ENCODE peak calls at places on chromosome 1, in four cellular contexts. W is cardiac fibroblast, U is fibroblast of the aortic adventitia, E is AG10803. H is an unnamed sample.

GRCh38 chr1:183915634-183916510 is 111.0 kb downstream of the RGL1 start:
- DNase-seq in W (peak; percentile 96), U (peak; percentile 99), E (peak; percentile 98), H (peak; percentile 99)

GRCh38 chr1:13675222-13675621 is 24.8 kb upstream of the PRDM2 start:
- DNase-seq in W (no peak), U (peak; percentile 43), E (peak; percentile 98), H (peak; percentile 46)

GRCh38 chr1:111961773-111962565 is 27.5 kb downstream of the KCND3 start:
- DNase-seq in W (no peak), U (no peak), E (no peak), H (no peak)

GRCh38 chr1:170931650-170932049 is 3.7 kb upstream of the MROH9 start:
- DNase-seq in W (no peak), U (no peak), E (no peak), H (no peak)

GRCh38 chr1:6859415-6860343 is 74.4 kb downstream of the CAMTA1 start:
- DNase-seq in W (peak; percentile 94), U (peak; percentile 99), E (peak; percentile 98), H (peak; percentile 98)

GRCh38 chr1:19869929-19870328 is 12.3 kb upstream of the OTUD3 start:
- DNase-seq in W (peak; percentile 59), U (peak; percentile 77), E (peak; percentile 60), H (peak; percentile 39)

GRCh38 chr1:94418664-94419655 is 771 bp downstream of the ABCD3 start:
- DNase-seq in W (peak; percentile 47), U (peak; percentile 38), E (peak; percentile 47), H (peak; percentile 38)

GRCh38 chr1:165887877-165888551 is 60.6 kb downstream of the UCK2 start:
- DNase-seq in W (no peak), U (no peak), E (no peak), H (no peak)

GRCh38 chr1:182146286-182146685 is 84.8 kb upstream of the ZNF648 start:
- DNase-seq in W (no peak), U (no peak), E (no peak), H (no peak)

GRCh38 chr1:33001282-33001681 is 35.4 kb downstream of the AK2 start:
- DNase-seq in W (no peak), U (no peak), E (no peak), H (no peak)

GRCh38 chr1:45542591-45542990 is 8.0 kb upstream of the AKR1A1 start:
- DNase-seq in W (no peak), U (no peak), E (no peak), H (no peak)

DNA sequence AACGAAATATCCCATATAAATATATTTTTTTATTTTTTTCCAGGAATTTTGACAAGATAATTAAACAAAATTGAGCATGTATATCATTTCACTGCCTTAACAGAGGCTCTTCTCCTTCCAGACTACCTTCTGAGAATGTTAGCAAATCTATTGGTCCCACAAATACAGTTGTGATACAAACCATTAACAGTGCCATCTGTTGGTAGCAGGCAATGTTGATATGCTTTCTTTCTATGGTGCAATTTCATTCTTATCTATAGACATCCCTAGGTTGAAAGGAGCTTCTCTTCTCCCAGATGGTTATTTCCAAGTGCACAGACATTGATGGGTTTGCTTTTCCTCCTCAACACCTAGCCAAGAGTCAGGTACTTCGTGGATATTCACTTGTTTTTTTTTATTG is 303.6 kb downstream of the USH2A start:
- DNase-seq in W (peak; percentile 38), U (peak; percentile 60), E (peak; percentile 29), H (peak; percentile 45)
- TF ChIP-seq CTCF in W (peak; percentile 37), U (peak; percentile 72), E (peak; percentile 65), H (peak; percentile 68)

GRCh38 chr1:88780485-88780884 is 96.4 kb downstream of the PKN2 start:
- DNase-seq in W (no peak), U (no peak), E (no peak), H (no peak)

GRCh38 chr1:88774151-88774556 is 90.1 kb downstream of the PKN2 start:
- DNase-seq in W (no peak), U (no peak), E (no peak), H (no peak)

GRCh38 chr1:88779880-88780279 is 95.8 kb downstream of the PKN2 start:
- DNase-seq in W (no peak), U (no peak), E (no peak), H (no peak)

GRCh38 chr1:88773540-88774150 is 89.6 kb downstream of the PKN2 start:
- DNase-seq in W (peak; percentile 25), U (peak; percentile 28), E (peak; percentile 35), H (peak; percentile 65)

GRCh38 chr1:88777604-88778149 is 93.6 kb downstream of the PKN2 start:
- DNase-seq in W (no peak), U (no peak), E (no peak), H (no peak)
- H3K4me3 ChIP-seq in W (no peak overlapping the region), U (no peak overlapping the region), E (no peak overlapping the region), H (no peak overlapping the region)

GRCh38 chr1:55717111-55717510 is 501.9 kb upstream of the USP24 start:
- DNase-seq in W (no peak), U (peak; percentile 30), E (no peak), H (peak; percentile 44)
- TF ChIP-seq CTCF in W (no peak), U (no peak), E (no peak), H (no peak)

GRCh38 chr1:3070304-3070653 is 1.3 kb downstream of the PRDM16 start:
- DNase-seq in W (no peak), U (no peak), E (no peak), H (no peak)

GRCh38 chr1:3069491-3070303 is 694 bp downstream of the PRDM16 start:
- DNase-seq in W (peak; percentile 62), U (peak; percentile 81), E (peak; percentile 47), H (peak; percentile 25)

GRCh38 chr1:3072178-3072947 is 3.4 kb downstream of the PRDM16 start:
- DNase-seq in W (no peak), U (no peak), E (no peak), H (no peak)

GRCh38 chr1:3071507-3072177 is 2.6 kb downstream of the PRDM16 start:
- DNase-seq in W (no peak), U (no peak), E (no peak), H (no peak)

DNA sequence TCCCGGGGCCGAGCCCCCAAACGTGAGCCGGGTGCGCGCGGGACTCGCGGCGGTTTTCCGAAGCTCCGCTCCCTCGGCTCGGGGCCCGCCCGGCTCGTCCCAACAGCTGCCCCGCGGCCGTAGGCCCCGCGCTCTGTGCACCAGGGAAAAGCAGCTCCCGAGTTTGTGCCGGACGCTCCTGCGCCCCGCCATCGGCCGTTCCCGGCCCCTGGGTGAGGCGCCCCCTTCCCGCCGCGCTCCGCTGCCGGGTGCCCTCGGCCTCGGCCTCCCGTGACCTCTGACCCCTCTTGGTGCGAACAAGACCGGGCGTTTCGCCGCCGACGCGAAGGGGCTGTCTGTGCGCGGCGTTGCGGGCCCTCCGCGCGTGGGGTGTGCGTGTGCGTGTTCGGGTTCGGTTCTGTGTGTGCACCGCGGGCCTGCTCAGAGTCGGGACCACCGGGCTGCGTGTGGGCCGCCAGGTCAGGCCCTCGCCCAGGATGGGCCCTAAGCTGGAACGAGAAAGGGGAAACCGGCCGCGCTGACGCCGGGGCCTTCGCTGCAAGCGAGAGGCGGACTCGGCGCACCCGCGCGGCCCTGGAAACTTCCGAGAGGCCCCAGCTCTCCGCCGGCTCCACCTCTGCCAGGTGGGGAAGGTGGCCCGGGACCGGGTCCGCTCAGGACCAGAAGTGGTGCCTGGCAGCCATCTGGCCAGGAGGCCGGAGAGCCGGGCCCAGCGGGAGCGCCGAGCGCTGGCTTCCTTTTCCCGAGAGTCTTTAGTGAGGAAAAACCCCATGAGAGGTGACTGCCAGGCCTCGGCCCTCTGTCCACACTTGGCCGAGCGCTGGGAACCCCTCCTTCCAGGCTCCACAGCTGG is 1.9 kb downstream of the PRDM16 start:
- DNase-seq in W (no peak), U (no peak), E (no peak), H (no peak)
- H3K4me3 ChIP-seq in W (peak overlapping the region; percentile 18), U (peak overlapping the region; percentile 70), E (peak overlapping the region; percentile 12), H (no peak overlapping the region)